ENCODE peak calls at places on chromosomes 13 and 19, in ten cellular contexts. Z is left lung; F is mucosa of descending colon; X is aorta; N is pancreas; B is heart left ventricle; W is heart right ventricle; E is CD8-positive, alpha-beta T cell; G is lower lobe of right lung; S is RWPE2. D is an unnamed sample. For H3K36me3, the result is how much of the 10 kb centered on the place peaks cover.

GRCh38 chr13:20191902-20192469 is 752 bp downstream of the GJB2 start:
- ATAC-seq in N (peak), W (peak), F (peak), S (peak), E (no peak), B (no peak), X (peak), G (peak), Z (peak), D (no peak)

GRCh38 chr13:71880753-71881541 is 13.9 kb upstream of the DACH1 start:
- ATAC-seq in W (no peak), F (no peak), Z (no peak), G (no peak), X (no peak), E (no peak), S (peak), N (no peak), B (no peak), D (no peak)

GRCh38 chr19:11324748-11325389 is 14.6 kb downstream of the RAB3D start:
- ATAC-seq in G (peak), E (no peak), S (peak), B (no peak), W (no peak), N (no peak), Z (no peak), X (no peak), F (peak), D (no peak)

GRCh38 chr19:23283925-23284324 is 33.7 kb upstream of the ZNF724 start:
- ATAC-seq in X (no peak), F (peak), S (peak), N (peak), G (peak), E (peak), Z (peak), W (no peak), B (peak), D (peak)

GRCh38 chr19:47523473-47523872 is 8.6 kb upstream of the NAPA start:
- ATAC-seq in B (peak), X (no peak), N (no peak), S (no peak), E (no peak), G (no peak), W (peak), Z (no peak), F (peak), D (no peak)

GRCh38 chr13:67827992-67828391 is 597.9 kb upstream of the PCDH9 start:
- ATAC-seq in W (no peak), B (no peak), G (no peak), E (no peak), N (no peak), Z (no peak), F (no peak), S (peak), X (no peak), D (no peak)

GRCh38 chr13:91359566-91359965 is 12.1 kb downstream of the MIR17HG start:
- ATAC-seq in X (no peak), G (no peak), W (no peak), N (no peak), E (no peak), B (no peak), Z (no peak), F (no peak), S (no peak), D (no peak)

GRCh38 chr19:18730885-18731513 is 47.5 kb downstream of the CRTC1 start:
- ATAC-seq in E (no peak), F (no peak), Z (no peak), B (no peak), G (no peak), S (peak), X (no peak), N (no peak), W (no peak), D (no peak)

GRCh38 chr19:1913781-1914577 is 8.8 kb downstream of the ADAT3 start:
- ATAC-seq in S (peak), G (no peak), Z (no peak), W (no peak), F (no peak), B (no peak), E (no peak), N (peak), X (no peak), D (no peak)

GRCh38 chr13:77184455-77184854 is 142.4 kb downstream of the MYCBP2 start:
- ATAC-seq in Z (no peak), F (peak), S (no peak), E (peak), B (no peak), G (no peak), W (no peak), N (no peak), X (no peak), D (no peak)

GRCh38 chr13:108225440-108225839 is 7.2 kb downstream of the ABHD13 start:
- ATAC-seq in E (peak), F (no peak), B (no peak), X (no peak), S (no peak), G (no peak), Z (no peak), N (no peak), W (no peak), D (no peak)

GRCh38 chr13:102606537-102607309 is 9.9 kb downstream of the TPP2 start:
- ATAC-seq in S (no peak), N (no peak), X (no peak), B (no peak), E (no peak), G (no peak), Z (no peak), F (no peak), W (no peak), D (no peak)

GRCh38 chr13:113820813-113821651 is 42.8 kb downstream of the GAS6 start:
- ATAC-seq in W (peak), S (peak), Z (peak), G (peak), X (peak), N (no peak), F (peak), E (no peak), B (peak), D (peak)

GRCh38 chr19:50005428-50005827 is 19.7 kb downstream of the VRK3 start:
- ATAC-seq in X (no peak), N (no peak), F (no peak), B (no peak), Z (no peak), W (no peak), G (no peak), S (no peak), E (no peak), D (no peak)

GRCh38 chr19:1961545-1961878 is 20.5 kb downstream of the CSNK1G2 start:
- ATAC-seq in Z (no peak), G (no peak), S (no peak), N (no peak), W (peak), X (no peak), E (no peak), F (no peak), B (no peak), D (no peak)

GRCh38 chr13:102555914-102556553 is 40.8 kb upstream of the TPP2 start:
- ATAC-seq in W (no peak), N (no peak), B (no peak), Z (peak), S (peak), G (no peak), X (no peak), E (peak), F (no peak), D (no peak)

GRCh38 chr19:48481846-48482639 is 12.9 kb downstream of the CYTH2 start:
- ATAC-seq in W (no peak), B (no peak), F (no peak), N (no peak), Z (no peak), E (no peak), G (no peak), S (no peak), X (no peak), D (no peak)

GRCh38 chr13:97600438-97601080 is 166.6 kb downstream of the RAP2A start:
- ATAC-seq in W (no peak), B (no peak), G (no peak), N (no peak), E (no peak), F (no peak), S (peak), X (no peak), Z (peak), D (no peak)

GRCh38 chr13:73593199-73593765 is 534.5 kb downstream of the KLF5 start:
- ATAC-seq in E (no peak), S (no peak), Z (no peak), F (peak), N (no peak), W (no peak), B (no peak), X (no peak), G (no peak), D (no peak)

GRCh38 chr13:19910336-19911072 is 47.1 kb upstream of the ZMYM5 start:
- ATAC-seq in N (no peak), X (no peak), Z (peak), G (peak), E (no peak), W (no peak), S (peak), B (no peak), F (peak), D (no peak)

GRCh38 chr19:45047188-45047797 is 8.4 kb downstream of the CLASRP start:
- ATAC-seq in E (peak), B (no peak), G (peak), S (no peak), F (no peak), X (no peak), N (no peak), Z (peak), W (no peak), D (no peak)

GRCh38 chr13:50651916-50652315 is 191.6 kb downstream of the DLEU7 start:
- ATAC-seq in B (no peak), N (no peak), X (no peak), Z (no peak), F (no peak), S (no peak), G (no peak), E (no peak), W (no peak), D (no peak)

GRCh38 chr19:50975766-50976165 is 6.4 kb upstream of the KLK6 start:
- ATAC-seq in G (peak), S (peak), X (no peak), N (no peak), F (peak), W (no peak), E (no peak), B (no peak), Z (peak), D (no peak)

GRCh38 chr19:19192910-19193423 is 909 bp downstream of the RFXANK start:
- ATAC-seq in Z (no peak), F (no peak), N (no peak), G (no peak), E (no peak), W (peak), S (peak), B (no peak), X (no peak), D (no peak)

GRCh38 chr13:107806726-107807125 is 408.6 kb downstream of the LIG4 start:
- ATAC-seq in G (no peak), F (no peak), X (no peak), S (no peak), E (no peak), B (no peak), N (no peak), Z (no peak), W (no peak), D (no peak)

DNA sequence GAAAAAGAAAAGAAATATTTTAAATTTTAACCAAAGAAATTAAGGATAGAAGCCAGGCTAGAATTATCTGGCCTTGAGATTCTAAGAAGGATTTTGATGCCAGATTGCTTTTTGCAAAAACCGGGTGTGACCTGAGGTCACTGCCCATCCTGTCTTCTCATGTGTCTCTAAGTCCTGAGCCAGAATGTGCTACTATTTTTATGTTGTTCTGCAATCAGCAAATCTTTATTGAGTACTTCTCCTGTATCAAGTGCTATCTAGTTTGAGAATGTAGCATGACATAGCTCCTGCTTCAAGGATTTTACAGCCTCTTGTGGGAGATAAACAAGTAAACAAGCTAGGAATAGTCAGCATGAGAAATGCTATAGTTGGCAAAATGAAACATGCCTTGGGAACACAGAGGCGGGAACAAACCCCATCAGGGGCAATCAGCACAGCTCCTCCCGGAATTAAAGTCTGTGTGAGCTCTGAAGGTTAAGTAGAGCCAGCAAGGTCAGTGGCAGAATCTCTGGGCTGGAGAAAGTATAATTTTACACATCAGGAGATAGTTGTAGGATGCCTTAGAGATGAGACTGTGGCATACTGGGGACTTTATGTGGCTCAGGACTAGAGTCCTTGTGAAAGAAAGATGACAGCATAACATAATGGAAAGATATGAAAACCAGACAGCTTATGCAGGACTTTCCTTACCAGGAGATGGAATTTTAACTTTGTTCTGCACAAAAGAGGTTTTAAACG is 899.5 kb upstream of the SLC10A2 start:
- ATAC-seq in N (no peak), E (no peak), F (no peak), W (no peak), G (no peak), Z (no peak), S (no peak), X (no peak), B (no peak), D (no peak)
- H3K36me3 ChIP-seq in N (under half), E (under half), F (under half), W (under half), G (under half), Z (under half), S (under half), X (under half), B (under half), D (under half)

GRCh38 chr13:51937320-51938290 is 73.6 kb downstream of the ATP7B start:
- ATAC-seq in G (no peak), E (no peak), Z (no peak), B (no peak), S (no peak), X (no peak), N (no peak), F (no peak), W (no peak), D (no peak)
- H3K36me3 ChIP-seq in G (under half), E (under half), Z (under half), B (under half), S (under half), X (under half), N (under half), F (under half), W (under half), D (under half)

GRCh38 chr13:32330438-32330837 is 15.1 kb downstream of the BRCA2 start:
- ATAC-seq in E (no peak), S (peak), X (no peak), W (no peak), Z (no peak), F (no peak), B (no peak), N (no peak), G (no peak), D (peak)
- H3K36me3 ChIP-seq in E (under half), S (half or more), X (under half), W (under half), Z (under half), F (under half), B (under half), N (under half), G (under half), D (under half)

GRCh38 chr19:4119763-4120162 is 4.2 kb downstream of the MAP2K2 start:
- ATAC-seq in Z (no peak), B (no peak), F (no peak), N (no peak), X (no peak), G (no peak), S (no peak), E (no peak), W (no peak), D (no peak)

GRCh38 chr19:4121815-4122214 is 2.1 kb downstream of the MAP2K2 start:
- ATAC-seq in E (no peak), N (no peak), W (no peak), S (no peak), G (no peak), X (no peak), F (no peak), B (no peak), Z (no peak), D (no peak)

GRCh38 chr19:4120933-4121612 is 2.8 kb downstream of the MAP2K2 start:
- ATAC-seq in Z (no peak), E (no peak), G (no peak), W (no peak), X (no peak), B (no peak), N (no peak), F (no peak), S (no peak), D (no peak)

GRCh38 chr19:4122480-4122879 is 1.4 kb downstream of the MAP2K2 start:
- ATAC-seq in X (no peak), B (no peak), Z (no peak), S (no peak), E (no peak), N (no peak), G (no peak), W (no peak), F (no peak), D (no peak)

DNA sequence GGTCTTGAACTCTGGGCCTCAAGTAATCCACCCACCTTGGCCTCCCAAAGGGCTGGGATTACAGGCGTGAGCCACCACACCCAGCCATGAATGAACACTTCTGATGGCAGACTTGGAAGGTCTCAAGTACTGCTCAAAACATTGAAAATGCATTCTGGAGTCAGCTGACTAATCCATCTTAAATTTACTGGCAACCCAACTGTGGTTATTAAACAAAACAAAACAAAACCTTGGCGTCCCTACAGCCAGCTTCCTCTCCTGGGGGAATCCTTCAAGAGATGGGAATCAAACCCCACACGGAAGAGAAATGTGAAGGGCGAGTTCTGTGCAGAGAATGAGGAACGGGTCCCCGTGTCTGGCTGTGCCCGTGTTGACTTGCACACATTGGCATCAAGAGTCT is 3.4 kb downstream of the MAP2K2 start:
- ATAC-seq in X (no peak), G (no peak), N (no peak), Z (no peak), W (no peak), E (no peak), F (no peak), S (no peak), B (no peak), D (no peak)
- H3K36me3 ChIP-seq in X (under half), G (under half), N (under half), Z (under half), W (under half), E (under half), F (under half), S (under half), B (under half), D (under half)

GRCh38 chr13:31996611-31997010 is 35.0 kb upstream of the FRY start:
- ATAC-seq in N (no peak), E (no peak), B (no peak), Z (no peak), G (no peak), F (no peak), X (no peak), W (no peak), S (no peak), D (no peak)
- H3K36me3 ChIP-seq in N (under half), E (under half), B (under half), Z (under half), G (under half), F (under half), X (under half), W (under half), S (under half), D (under half)

GRCh38 chr19:58307736-58308135 is 2.6 kb downstream of the ERVK3-1 start:
- ATAC-seq in F (no peak), S (no peak), X (no peak), E (no peak), N (no peak), B (no peak), W (no peak), G (no peak), Z (no peak), D (no peak)

GRCh38 chr19:58305932-58306323 is 751 bp downstream of the ERVK3-1 start:
- ATAC-seq in Z (no peak), N (no peak), X (no peak), S (no peak), F (peak), G (no peak), B (no peak), E (no peak), W (no peak), D (no peak)

GRCh38 chr19:58311345-58311744 is 6.2 kb downstream of the ERVK3-1 start:
- ATAC-seq in Z (no peak), E (no peak), S (no peak), N (no peak), B (no peak), F (no peak), W (no peak), G (no peak), X (no peak), D (no peak)
- H3K36me3 ChIP-seq in Z (half or more), E (under half), S (half or more), N (under half), B (under half), F (under half), W (under half), G (half or more), X (under half), D (half or more)

DNA sequence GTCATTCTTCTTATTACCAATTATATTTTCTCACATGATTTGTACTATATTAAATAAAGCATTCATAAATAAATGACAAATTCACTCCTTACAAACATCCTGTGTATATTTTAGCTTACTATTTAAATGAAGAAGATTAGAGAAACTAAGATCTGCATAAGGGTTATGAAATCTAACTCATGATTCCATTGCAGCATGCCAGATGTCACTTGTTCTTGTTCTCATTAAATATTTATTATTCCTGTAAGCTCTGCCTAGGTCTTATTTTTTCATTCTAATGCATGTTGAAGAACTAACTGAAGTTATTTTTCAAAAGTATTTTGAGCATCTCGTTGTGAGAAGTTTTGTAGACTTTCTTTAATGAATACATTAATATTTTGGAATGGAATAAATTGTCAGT is 18.4 kb downstream of the NUP58 start:
- ATAC-seq in N (no peak), S (no peak), Z (no peak), B (no peak), X (no peak), E (no peak), F (no peak), G (no peak), W (no peak), D (no peak)
- H3K36me3 ChIP-seq in N (under half), S (half or more), Z (half or more), B (under half), X (under half), E (under half), F (under half), G (half or more), W (under half), D (under half)